ENCODE peak calls at places on chromosome 5, in ten cellular contexts. R is body of pancreas, B is H1, T is adrenal gland, A is GM12878, U is spleen, K is suprapubic skin, X is right lobe of liver, Q is prostate gland, Y is breast epithelium. E is an unnamed sample.

GRCh38 chr5:67010684-67011409 is 185.8 kb downstream of the CD180 start:
- DNase-seq in R (no peak), B (no peak), T (peak), A (no peak), U (no peak), K (no peak), X (no peak), Q (peak), Y (no peak), E (no peak)

GRCh38 chr5:174793684-174794328 is 69.4 kb downstream of the MSX2 start:
- DNase-seq in R (peak), B (peak), T (peak), A (no peak), U (peak), K (peak), X (peak), Q (peak), Y (peak), E (no peak)

GRCh38 chr5:139246394-139246793 is 47.1 kb upstream of the MATR3 start:
- DNase-seq in R (no peak), B (no peak), T (peak), A (no peak), U (peak), K (no peak), X (no peak), Q (no peak), Y (no peak), E (no peak)

GRCh38 chr5:8327016-8327415 is 458.1 kb downstream of the MTRR start:
- DNase-seq in R (no peak), B (no peak), T (no peak), A (no peak), U (no peak), K (no peak), X (no peak), Q (no peak), Y (no peak), E (no peak)

GRCh38 chr5:148228392-148228984 is 9.8 kb upstream of the MARCOL start:
- DNase-seq in R (no peak), B (no peak), T (no peak), A (no peak), U (no peak), K (no peak), X (no peak), Q (no peak), Y (no peak), E (no peak)

GRCh38 chr5:1009359-1010180 is 968 bp downstream of the NKD2 start:
- DNase-seq in R (peak), B (peak), T (no peak), A (no peak), U (peak), K (peak), X (peak), Q (no peak), Y (peak), E (no peak)

GRCh38 chr5:403995-404394 is 39.0 kb upstream of the EXOC3 start:
- DNase-seq in R (no peak), B (no peak), T (no peak), A (no peak), U (no peak), K (peak), X (no peak), Q (peak), Y (no peak), E (peak)

GRCh38 chr5:75601996-75602395 is 9.3 kb upstream of the ANKDD1B start:
- DNase-seq in R (no peak), B (no peak), T (no peak), A (no peak), U (no peak), K (no peak), X (no peak), Q (no peak), Y (no peak), E (no peak)

GRCh38 chr5:139177809-139178581 is 20.2 kb downstream of the SIL1 start:
- DNase-seq in R (peak), B (no peak), T (peak), A (peak), U (no peak), K (no peak), X (peak), Q (peak), Y (peak), E (no peak)

GRCh38 chr5:138445547-138446271 is 6.9 kb downstream of the REEP2 start:
- DNase-seq in R (no peak), B (no peak), T (no peak), A (no peak), U (no peak), K (no peak), X (no peak), Q (no peak), Y (no peak), E (no peak)

GRCh38 chr5:144024601-144025000 is 145.9 kb downstream of the YIPF5 start:
- DNase-seq in R (no peak), B (no peak), T (no peak), A (no peak), U (no peak), K (no peak), X (no peak), Q (no peak), Y (no peak), E (no peak)

GRCh38 chr5:67206381-67207328 is 10.1 kb upstream of the CD180 start:
- DNase-seq in R (no peak), B (no peak), T (no peak), A (peak), U (peak), K (no peak), X (no peak), Q (peak), Y (peak), E (no peak)

GRCh38 chr5:60102961-60103683 is 209.6 kb upstream of the PDE4D start:
- DNase-seq in R (no peak), B (no peak), T (no peak), A (no peak), U (no peak), K (no peak), X (no peak), Q (no peak), Y (no peak), E (no peak)

GRCh38 chr5:55920784-55921183 is 69.6 kb downstream of the IL31RA start:
- DNase-seq in R (no peak), B (peak), T (no peak), A (no peak), U (no peak), K (no peak), X (no peak), Q (no peak), Y (no peak), E (peak)

GRCh38 chr5:56648460-56649034 is 166.8 kb upstream of the MAP3K1 start:
- DNase-seq in R (no peak), B (no peak), T (no peak), A (no peak), U (no peak), K (no peak), X (no peak), Q (no peak), Y (no peak), E (no peak)

GRCh38 chr5:127297348-127298035 is 6.9 kb downstream of the MEGF10 start:
- DNase-seq in R (no peak), B (no peak), T (no peak), A (no peak), U (no peak), K (no peak), X (no peak), Q (no peak), Y (no peak), E (no peak)

GRCh38 chr5:57816108-57816507 is 333.5 kb upstream of the ACTBL2 start:
- DNase-seq in R (no peak), B (no peak), T (no peak), A (no peak), U (no peak), K (no peak), X (no peak), Q (no peak), Y (peak), E (no peak)

GRCh38 chr5:82586176-82586575 is 308.0 kb upstream of the RPS23 start:
- DNase-seq in R (no peak), B (no peak), T (no peak), A (no peak), U (no peak), K (no peak), X (no peak), Q (no peak), Y (no peak), E (no peak)

GRCh38 chr5:1399737-1400136 is 45.5 kb downstream of the SLC6A3 start:
- DNase-seq in R (no peak), B (no peak), T (no peak), A (no peak), U (no peak), K (no peak), X (no peak), Q (no peak), Y (no peak), E (no peak)

GRCh38 chr5:41264019-41264418 is 50.7 kb upstream of the C6 start:
- DNase-seq in R (no peak), B (no peak), T (peak), A (no peak), U (no peak), K (no peak), X (no peak), Q (no peak), Y (no peak), E (no peak)

GRCh38 chr5:21919417-21920022 is 933.6 kb downstream of the CDH12 start:
- DNase-seq in R (no peak), B (no peak), T (peak), A (peak), U (no peak), K (no peak), X (no peak), Q (no peak), Y (no peak), E (no peak)

GRCh38 chr5:37424441-37424840 is 45.3 kb downstream of the WDR70 start:
- DNase-seq in R (no peak), B (no peak), T (no peak), A (no peak), U (no peak), K (no peak), X (no peak), Q (no peak), Y (no peak), E (no peak)

GRCh38 chr5:77294212-77294611 is 83.7 kb downstream of the PDE8B start:
- DNase-seq in R (no peak), B (no peak), T (no peak), A (peak), U (no peak), K (no peak), X (no peak), Q (no peak), Y (no peak), E (no peak)

GRCh38 chr5:79513519-79514390 is at the start of gene HOMER1:
- DNase-seq in R (peak), B (peak), T (peak), A (no peak), U (peak), K (peak), X (peak), Q (peak), Y (peak), E (no peak)

GRCh38 chr5:174609116-174609515 is 115.3 kb upstream of the MSX2 start:
- DNase-seq in R (peak), B (no peak), T (peak), A (no peak), U (no peak), K (no peak), X (no peak), Q (peak), Y (peak), E (no peak)

GRCh38 chr5:132473019-132473531 is 17.5 kb downstream of the IRF1 start:
- DNase-seq in R (peak), B (no peak), T (no peak), A (no peak), U (peak), K (no peak), X (no peak), Q (no peak), Y (no peak), E (no peak)

GRCh38 chr5:132483101-132483500 is 7.5 kb downstream of the IRF1 start:
- DNase-seq in R (no peak), B (no peak), T (no peak), A (no peak), U (no peak), K (peak), X (no peak), Q (no peak), Y (no peak), E (no peak)

DNA sequence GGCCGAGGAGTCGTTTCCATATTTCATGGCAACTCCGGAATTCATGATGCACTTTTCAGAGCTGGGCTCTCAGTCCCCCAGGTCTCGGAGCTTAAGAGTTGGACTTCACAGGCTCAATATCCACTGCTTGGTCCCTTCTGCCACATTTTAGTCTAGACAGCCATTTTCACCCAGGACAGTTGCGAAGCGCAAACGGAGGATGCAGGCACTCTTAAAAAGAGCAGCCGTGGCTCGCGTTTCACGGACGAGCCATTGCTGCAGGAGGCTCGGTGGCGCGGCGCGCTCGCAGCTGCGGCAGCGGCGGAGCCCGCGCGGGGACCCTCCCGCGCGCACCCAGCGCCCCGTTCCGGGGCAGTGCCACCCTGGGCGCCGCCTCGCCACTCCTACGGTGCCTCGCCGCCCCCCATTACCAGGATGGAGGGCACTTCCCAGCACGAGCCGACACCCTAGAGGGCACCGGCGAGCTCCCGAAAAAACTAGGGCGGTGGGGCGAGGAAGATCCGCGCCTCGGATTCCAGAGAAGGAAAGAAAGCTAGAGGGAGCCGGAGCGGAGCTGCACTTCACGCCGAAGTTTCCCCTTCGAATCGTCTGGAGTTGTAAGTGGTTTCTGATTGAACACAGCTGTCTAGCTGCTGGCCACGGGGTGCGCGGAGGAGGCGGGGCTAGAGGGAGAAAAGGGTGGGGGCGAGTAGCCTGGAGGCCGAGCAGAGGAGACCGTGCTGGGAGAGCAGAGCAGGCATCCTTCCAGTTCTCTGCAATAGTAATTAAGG is 140.3 kb downstream of the TSSK1B start:
- DNase-seq in R (peak), B (peak), T (peak), A (no peak), U (peak), K (peak), X (peak), Q (peak), Y (peak), E (peak)
- TF ChIP-seq POLR2A in R (peak), B (no peak), T (peak), A (no peak), U (peak), K (no peak), X (peak), Q (peak), Y (peak), E (no peak)

DNA sequence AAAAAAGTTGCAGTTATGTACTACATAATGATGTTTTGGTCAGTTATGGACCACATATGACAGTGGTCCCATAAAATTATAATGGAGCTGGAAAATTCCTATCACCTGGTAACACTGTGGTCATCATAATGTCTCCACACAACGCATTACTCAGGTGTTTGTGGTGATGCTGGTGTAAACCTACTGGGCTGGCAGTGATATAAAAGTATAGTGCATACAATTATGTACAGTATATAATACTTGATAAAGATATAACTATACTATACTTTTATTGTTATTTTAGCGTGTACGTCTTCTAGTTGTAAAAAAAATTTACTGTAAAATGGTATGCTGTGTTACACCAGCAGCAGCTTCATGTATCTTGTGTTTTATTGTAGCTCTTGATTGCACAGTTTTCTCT is 66.0 kb upstream of the PANK3 start:
- DNase-seq in R (no peak), B (no peak), T (no peak), A (no peak), U (no peak), K (no peak), X (no peak), Q (no peak), Y (no peak), E (no peak)
- H3K27ac ChIP-seq in R (no peak), B (no peak), T (no peak), A (no peak), U (no peak), K (no peak), X (no peak), Q (no peak), Y (no peak), E (no peak)

GRCh38 chr5:115375922-115376321 is 79.5 kb upstream of the CCDC112 start:
- DNase-seq in R (peak), B (no peak), T (peak), A (no peak), U (no peak), K (no peak), X (peak), Q (no peak), Y (no peak), E (no peak)
- TF ChIP-seq POLR2A in R (no peak), B (no peak), T (no peak), A (no peak), U (no peak), K (no peak), X (no peak), Q (no peak), Y (no peak), E (no peak)

GRCh38 chr5:68409259-68409658 is 193.7 kb downstream of the PIK3R1 start:
- DNase-seq in R (no peak), B (no peak), T (no peak), A (no peak), U (no peak), K (no peak), X (no peak), Q (no peak), Y (no peak), E (no peak)
- H3K27ac ChIP-seq in R (no peak), B (no peak), T (no peak), A (no peak), U (no peak), K (no peak), X (no peak), Q (no peak), Y (no peak), E (no peak)

DNA sequence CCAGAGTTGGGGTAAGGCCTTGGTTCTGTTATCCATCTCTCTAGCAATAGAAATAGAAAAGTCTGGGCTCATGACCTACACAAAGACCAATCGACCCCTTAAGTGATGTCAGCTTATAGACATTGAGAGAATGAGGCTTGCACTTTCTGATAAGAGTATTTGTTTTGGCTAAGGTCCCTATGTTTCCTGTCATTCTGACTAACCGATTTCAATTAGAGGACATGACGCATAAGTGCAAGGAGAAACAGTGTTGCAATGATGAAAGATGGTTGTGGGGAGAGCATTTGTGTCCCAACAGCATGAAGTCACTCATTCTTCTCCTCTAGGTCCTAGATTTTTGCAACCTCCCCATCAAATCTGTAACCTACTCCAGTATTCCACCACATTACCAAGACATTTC is 255.1 kb downstream of the MAT2B start:
- DNase-seq in R (no peak), B (no peak), T (no peak), A (no peak), U (no peak), K (no peak), X (no peak), Q (no peak), Y (no peak), E (no peak)
- TF ChIP-seq POLR2A in R (no peak), B (no peak), T (no peak), A (no peak), U (no peak), K (no peak), X (no peak), Q (no peak), Y (no peak), E (no peak)

GRCh38 chr5:32096891-32097592 is 77.1 kb downstream of the GOLPH3 start:
- DNase-seq in R (no peak), B (no peak), T (no peak), A (no peak), U (no peak), K (no peak), X (no peak), Q (no peak), Y (no peak), E (peak)

GRCh38 chr5:32098291-32098690 is 75.8 kb downstream of the GOLPH3 start:
- DNase-seq in R (no peak), B (no peak), T (peak), A (no peak), U (no peak), K (no peak), X (no peak), Q (no peak), Y (no peak), E (peak)

GRCh38 chr5:32092938-32093812 is 80.9 kb downstream of the GOLPH3 start:
- DNase-seq in R (peak), B (peak), T (peak), A (peak), U (no peak), K (no peak), X (peak), Q (peak), Y (peak), E (peak)

GRCh38 chr5:32095261-32095671 is 78.9 kb downstream of the GOLPH3 start:
- DNase-seq in R (no peak), B (no peak), T (peak), A (no peak), U (no peak), K (no peak), X (no peak), Q (no peak), Y (no peak), E (peak)

DNA sequence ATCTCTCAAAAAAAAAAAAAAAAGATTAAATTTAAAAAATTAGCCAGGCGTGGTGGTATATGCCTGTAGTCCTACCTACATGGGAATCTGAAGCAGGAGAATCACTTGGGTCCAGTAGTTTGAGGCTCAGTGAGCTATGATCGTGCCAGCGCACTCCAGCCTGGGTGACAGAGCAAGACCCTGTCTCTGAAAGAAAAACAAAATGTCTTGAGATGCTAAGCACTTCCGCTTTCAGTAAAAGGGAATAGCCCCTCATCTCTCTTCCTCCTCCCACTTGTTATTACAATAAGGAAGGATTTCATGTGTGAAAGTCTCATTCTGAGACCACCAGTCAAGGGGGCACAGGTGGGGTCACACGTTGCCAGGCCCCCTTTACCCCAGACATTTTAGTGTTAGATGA is 79.4 kb downstream of the GOLPH3 start:
- DNase-seq in R (no peak), B (no peak), T (no peak), A (no peak), U (no peak), K (no peak), X (no peak), Q (no peak), Y (no peak), E (peak)
- H3K27ac ChIP-seq in R (no peak), B (no peak), T (peak), A (no peak), U (no peak), K (no peak), X (no peak), Q (no peak), Y (no peak), E (peak)

DNA sequence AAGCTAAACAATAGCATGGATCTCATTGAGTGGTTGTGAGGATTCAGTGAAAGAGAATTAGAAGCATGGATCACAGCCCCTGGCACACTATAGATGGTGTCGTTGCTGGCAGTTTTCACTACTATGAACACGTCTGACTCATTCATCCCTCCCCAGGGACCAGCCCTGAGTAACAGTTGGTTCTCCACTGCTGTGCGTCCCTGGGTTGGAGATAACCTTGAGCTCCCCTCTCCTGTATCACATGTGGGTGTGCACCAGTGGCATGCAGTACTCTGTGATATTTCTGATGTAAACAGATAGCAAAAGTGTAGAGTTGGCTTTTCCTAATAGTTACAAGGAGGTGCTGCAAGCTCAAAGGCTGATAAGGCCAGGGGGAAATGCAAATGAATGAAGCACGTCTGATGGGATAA is 8.8 kb upstream of the LCP2 start:
- DNase-seq in R (peak), B (no peak), T (peak), A (no peak), U (no peak), K (peak), X (no peak), Q (no peak), Y (no peak), E (no peak)
- TF ChIP-seq POLR2A in R (no peak), B (no peak), T (peak), A (no peak), U (no peak), K (no peak), X (no peak), Q (no peak), Y (no peak), E (no peak)